ENCODE peak calls at places on chromosomes 16 and 17, in seven cellular contexts. One of them, this sample, is unnamed.

GRCh38 chr16:87490091-87490798 is 2.6 kb downstream of the ZCCHC14 start:
- DNase-seq in NCI-H1092 treated with DMSO at 0.1 percent for 48 hours: no peak
- DNase-seq in activated naive CD8-positive, alpha-beta T cell treated with anti-CD3 and anti-CD28 coated beads, Interleukin-2, amount 50 U/mL, for 24 hours: no peak
- DNase-seq in epithelial cell of proximal tubule: no peak
- DNase-seq in iris pigment epithelial cell: no peak
- DNase-seq in GM23248: peak
- DNase-seq in NCI-H526 treated with DMSO at 0.1 percent for 48 hours: no peak
- DNase-seq in this sample: no peak

GRCh38 chr17:63984651-63985386 is 12.1 kb upstream of the SCN4A start:
- DNase-seq in NCI-H1092 treated with DMSO at 0.1 percent for 48 hours: no peak
- DNase-seq in activated naive CD8-positive, alpha-beta T cell treated with anti-CD3 and anti-CD28 coated beads, Interleukin-2, amount 50 U/mL, for 24 hours: peak
- DNase-seq in GM23248: peak
- DNase-seq in epithelial cell of proximal tubule: no peak
- DNase-seq in iris pigment epithelial cell: peak
- DNase-seq in NCI-H526 treated with DMSO at 0.1 percent for 48 hours: no peak
- DNase-seq in this sample: peak

GRCh38 chr16:54007504-54007903 is 279.1 kb downstream of the IRX3 start:
- DNase-seq in NCI-H526 treated with DMSO at 0.1 percent for 48 hours: no peak
- DNase-seq in NCI-H1092 treated with DMSO at 0.1 percent for 48 hours: no peak
- DNase-seq in GM23248: no peak
- DNase-seq in iris pigment epithelial cell: no peak
- DNase-seq in epithelial cell of proximal tubule: no peak
- DNase-seq in activated naive CD8-positive, alpha-beta T cell treated with anti-CD3 and anti-CD28 coated beads, Interleukin-2, amount 50 U/mL, for 24 hours: no peak
- DNase-seq in this sample: no peak

GRCh38 chr16:81212830-81213465 is 25.5 kb upstream of the BCO1 start:
- DNase-seq in epithelial cell of proximal tubule: no peak
- DNase-seq in GM23248: no peak
- DNase-seq in iris pigment epithelial cell: no peak
- DNase-seq in NCI-H526 treated with DMSO at 0.1 percent for 48 hours: no peak
- DNase-seq in activated naive CD8-positive, alpha-beta T cell treated with anti-CD3 and anti-CD28 coated beads, Interleukin-2, amount 50 U/mL, for 24 hours: no peak
- DNase-seq in NCI-H1092 treated with DMSO at 0.1 percent for 48 hours: no peak
- DNase-seq in this sample: no peak

GRCh38 chr17:66839616-66840015 is 4.7 kb downstream of the CACNG5 start:
- DNase-seq in iris pigment epithelial cell: no peak
- DNase-seq in epithelial cell of proximal tubule: no peak
- DNase-seq in GM23248: no peak
- DNase-seq in activated naive CD8-positive, alpha-beta T cell treated with anti-CD3 and anti-CD28 coated beads, Interleukin-2, amount 50 U/mL, for 24 hours: no peak
- DNase-seq in NCI-H526 treated with DMSO at 0.1 percent for 48 hours: no peak
- DNase-seq in NCI-H1092 treated with DMSO at 0.1 percent for 48 hours: no peak
- DNase-seq in this sample: no peak

GRCh38 chr16:52547001-52547833 is at the start of gene TOX3:
- DNase-seq in iris pigment epithelial cell: no peak
- DNase-seq in GM23248: peak
- DNase-seq in epithelial cell of proximal tubule: no peak
- DNase-seq in NCI-H1092 treated with DMSO at 0.1 percent for 48 hours: peak
- DNase-seq in activated naive CD8-positive, alpha-beta T cell treated with anti-CD3 and anti-CD28 coated beads, Interleukin-2, amount 50 U/mL, for 24 hours: no peak
- DNase-seq in NCI-H526 treated with DMSO at 0.1 percent for 48 hours: peak
- DNase-seq in this sample: no peak

GRCh38 chr16:3017806-3018506 is at the start of gene CLDN6:
- DNase-seq in GM23248: no peak
- DNase-seq in epithelial cell of proximal tubule: no peak
- DNase-seq in iris pigment epithelial cell: no peak
- DNase-seq in activated naive CD8-positive, alpha-beta T cell treated with anti-CD3 and anti-CD28 coated beads, Interleukin-2, amount 50 U/mL, for 24 hours: peak
- DNase-seq in NCI-H1092 treated with DMSO at 0.1 percent for 48 hours: peak
- DNase-seq in NCI-H526 treated with DMSO at 0.1 percent for 48 hours: no peak
- DNase-seq in this sample: no peak

GRCh38 chr17:44775136-44775837 is 16.5 kb downstream of the ADAM11 start:
- DNase-seq in NCI-H1092 treated with DMSO at 0.1 percent for 48 hours: peak
- DNase-seq in iris pigment epithelial cell: peak
- DNase-seq in GM23248: peak
- DNase-seq in activated naive CD8-positive, alpha-beta T cell treated with anti-CD3 and anti-CD28 coated beads, Interleukin-2, amount 50 U/mL, for 24 hours: peak
- DNase-seq in epithelial cell of proximal tubule: peak
- DNase-seq in NCI-H526 treated with DMSO at 0.1 percent for 48 hours: peak
- DNase-seq in this sample: no peak

GRCh38 chr17:30957741-30958140 is 13.1 kb upstream of the RNF135 start:
- DNase-seq in activated naive CD8-positive, alpha-beta T cell treated with anti-CD3 and anti-CD28 coated beads, Interleukin-2, amount 50 U/mL, for 24 hours: no peak
- DNase-seq in NCI-H526 treated with DMSO at 0.1 percent for 48 hours: no peak
- DNase-seq in GM23248: no peak
- DNase-seq in iris pigment epithelial cell: no peak
- DNase-seq in NCI-H1092 treated with DMSO at 0.1 percent for 48 hours: no peak
- DNase-seq in epithelial cell of proximal tubule: no peak
- DNase-seq in this sample: no peak

GRCh38 chr16:8937803-8938202 is 25.9 kb downstream of the USP7 start:
- DNase-seq in epithelial cell of proximal tubule: no peak
- DNase-seq in NCI-H526 treated with DMSO at 0.1 percent for 48 hours: no peak
- DNase-seq in activated naive CD8-positive, alpha-beta T cell treated with anti-CD3 and anti-CD28 coated beads, Interleukin-2, amount 50 U/mL, for 24 hours: no peak
- DNase-seq in NCI-H1092 treated with DMSO at 0.1 percent for 48 hours: no peak
- DNase-seq in iris pigment epithelial cell: no peak
- DNase-seq in GM23248: no peak
- DNase-seq in this sample: no peak

GRCh38 chr17:77365584-77366186 is 224.9 kb downstream of the SEC14L1 start:
- DNase-seq in iris pigment epithelial cell: peak
- DNase-seq in NCI-H1092 treated with DMSO at 0.1 percent for 48 hours: peak
- DNase-seq in NCI-H526 treated with DMSO at 0.1 percent for 48 hours: peak
- DNase-seq in activated naive CD8-positive, alpha-beta T cell treated with anti-CD3 and anti-CD28 coated beads, Interleukin-2, amount 50 U/mL, for 24 hours: no peak
- DNase-seq in epithelial cell of proximal tubule: no peak
- DNase-seq in GM23248: peak
- DNase-seq in this sample: no peak

GRCh38 chr17:72444517-72445054 is 323.8 kb downstream of the SOX9 start:
- DNase-seq in epithelial cell of proximal tubule: no peak
- DNase-seq in GM23248: no peak
- DNase-seq in NCI-H526 treated with DMSO at 0.1 percent for 48 hours: no peak
- DNase-seq in NCI-H1092 treated with DMSO at 0.1 percent for 48 hours: no peak
- DNase-seq in activated naive CD8-positive, alpha-beta T cell treated with anti-CD3 and anti-CD28 coated beads, Interleukin-2, amount 50 U/mL, for 24 hours: no peak
- DNase-seq in iris pigment epithelial cell: no peak
- DNase-seq in this sample: no peak

GRCh38 chr16:68823401-68823800 is 19.9 kb upstream of the TANGO6 start:
- DNase-seq in activated naive CD8-positive, alpha-beta T cell treated with anti-CD3 and anti-CD28 coated beads, Interleukin-2, amount 50 U/mL, for 24 hours: no peak
- DNase-seq in NCI-H526 treated with DMSO at 0.1 percent for 48 hours: no peak
- DNase-seq in GM23248: peak
- DNase-seq in NCI-H1092 treated with DMSO at 0.1 percent for 48 hours: no peak
- DNase-seq in epithelial cell of proximal tubule: peak
- DNase-seq in iris pigment epithelial cell: peak
- DNase-seq in this sample: no peak

GRCh38 chr16:81987706-81988105 is 23.6 kb downstream of the SDR42E1 start:
- DNase-seq in GM23248: no peak
- DNase-seq in epithelial cell of proximal tubule: no peak
- DNase-seq in NCI-H526 treated with DMSO at 0.1 percent for 48 hours: no peak
- DNase-seq in activated naive CD8-positive, alpha-beta T cell treated with anti-CD3 and anti-CD28 coated beads, Interleukin-2, amount 50 U/mL, for 24 hours: no peak
- DNase-seq in NCI-H1092 treated with DMSO at 0.1 percent for 48 hours: no peak
- DNase-seq in iris pigment epithelial cell: no peak
- DNase-seq in this sample: no peak

GRCh38 chr17:51228177-51228576 is 31.7 kb downstream of the MBTD1 start:
- DNase-seq in NCI-H1092 treated with DMSO at 0.1 percent for 48 hours: no peak
- DNase-seq in activated naive CD8-positive, alpha-beta T cell treated with anti-CD3 and anti-CD28 coated beads, Interleukin-2, amount 50 U/mL, for 24 hours: no peak
- DNase-seq in epithelial cell of proximal tubule: no peak
- DNase-seq in NCI-H526 treated with DMSO at 0.1 percent for 48 hours: no peak
- DNase-seq in GM23248: peak
- DNase-seq in iris pigment epithelial cell: peak
- DNase-seq in this sample: peak

GRCh38 chr17:47315451-47316266 is 8.1 kb upstream of the EFCAB13 start:
- DNase-seq in epithelial cell of proximal tubule: no peak
- DNase-seq in activated naive CD8-positive, alpha-beta T cell treated with anti-CD3 and anti-CD28 coated beads, Interleukin-2, amount 50 U/mL, for 24 hours: peak
- DNase-seq in NCI-H526 treated with DMSO at 0.1 percent for 48 hours: peak
- DNase-seq in NCI-H1092 treated with DMSO at 0.1 percent for 48 hours: peak
- DNase-seq in iris pigment epithelial cell: peak
- DNase-seq in GM23248: peak
- DNase-seq in this sample: peak

GRCh38 chr16:19960183-19960582 is 75.5 kb upstream of the GPRC5B start:
- DNase-seq in iris pigment epithelial cell: no peak
- DNase-seq in activated naive CD8-positive, alpha-beta T cell treated with anti-CD3 and anti-CD28 coated beads, Interleukin-2, amount 50 U/mL, for 24 hours: no peak
- DNase-seq in NCI-H526 treated with DMSO at 0.1 percent for 48 hours: no peak
- DNase-seq in epithelial cell of proximal tubule: no peak
- DNase-seq in NCI-H1092 treated with DMSO at 0.1 percent for 48 hours: no peak
- DNase-seq in GM23248: no peak
- DNase-seq in this sample: no peak

GRCh38 chr17:29574732-29575510 is 6.4 kb downstream of the TP53I13 start:
- DNase-seq in epithelial cell of proximal tubule: no peak
- DNase-seq in GM23248: no peak
- DNase-seq in NCI-H1092 treated with DMSO at 0.1 percent for 48 hours: no peak
- DNase-seq in NCI-H526 treated with DMSO at 0.1 percent for 48 hours: no peak
- DNase-seq in activated naive CD8-positive, alpha-beta T cell treated with anti-CD3 and anti-CD28 coated beads, Interleukin-2, amount 50 U/mL, for 24 hours: no peak
- DNase-seq in iris pigment epithelial cell: no peak
- DNase-seq in this sample: no peak

GRCh38 chr17:20200016-20200788 is 191.0 kb downstream of the SPECC1 start:
- DNase-seq in epithelial cell of proximal tubule: no peak
- DNase-seq in iris pigment epithelial cell: no peak
- DNase-seq in NCI-H1092 treated with DMSO at 0.1 percent for 48 hours: no peak
- DNase-seq in activated naive CD8-positive, alpha-beta T cell treated with anti-CD3 and anti-CD28 coated beads, Interleukin-2, amount 50 U/mL, for 24 hours: no peak
- DNase-seq in GM23248: no peak
- DNase-seq in NCI-H526 treated with DMSO at 0.1 percent for 48 hours: no peak
- DNase-seq in this sample: peak

GRCh38 chr17:18859256-18859655 is 1.3 kb downstream of the PRPSAP2 start:
- DNase-seq in epithelial cell of proximal tubule: no peak
- DNase-seq in NCI-H1092 treated with DMSO at 0.1 percent for 48 hours: no peak
- DNase-seq in iris pigment epithelial cell: peak
- DNase-seq in activated naive CD8-positive, alpha-beta T cell treated with anti-CD3 and anti-CD28 coated beads, Interleukin-2, amount 50 U/mL, for 24 hours: no peak
- DNase-seq in GM23248: peak
- DNase-seq in NCI-H526 treated with DMSO at 0.1 percent for 48 hours: no peak
- DNase-seq in this sample: no peak

GRCh38 chr16:83992624-83993023 is 24.6 kb downstream of the NECAB2 start:
- DNase-seq in epithelial cell of proximal tubule: peak
- DNase-seq in iris pigment epithelial cell: peak
- DNase-seq in NCI-H1092 treated with DMSO at 0.1 percent for 48 hours: peak
- DNase-seq in GM23248: peak
- DNase-seq in activated naive CD8-positive, alpha-beta T cell treated with anti-CD3 and anti-CD28 coated beads, Interleukin-2, amount 50 U/mL, for 24 hours: no peak
- DNase-seq in NCI-H526 treated with DMSO at 0.1 percent for 48 hours: no peak
- DNase-seq in this sample: peak

GRCh38 chr16:81123092-81123852 is 27.1 kb upstream of the GCSH start:
- DNase-seq in activated naive CD8-positive, alpha-beta T cell treated with anti-CD3 and anti-CD28 coated beads, Interleukin-2, amount 50 U/mL, for 24 hours: no peak
- DNase-seq in epithelial cell of proximal tubule: no peak
- DNase-seq in iris pigment epithelial cell: no peak
- DNase-seq in GM23248: no peak
- DNase-seq in NCI-H526 treated with DMSO at 0.1 percent for 48 hours: no peak
- DNase-seq in NCI-H1092 treated with DMSO at 0.1 percent for 48 hours: no peak
- DNase-seq in this sample: no peak

GRCh38 chr16:64469351-64469750 is 652.5 kb downstream of the CDH11 start:
- DNase-seq in NCI-H526 treated with DMSO at 0.1 percent for 48 hours: no peak
- DNase-seq in activated naive CD8-positive, alpha-beta T cell treated with anti-CD3 and anti-CD28 coated beads, Interleukin-2, amount 50 U/mL, for 24 hours: no peak
- DNase-seq in NCI-H1092 treated with DMSO at 0.1 percent for 48 hours: no peak
- DNase-seq in GM23248: no peak
- DNase-seq in iris pigment epithelial cell: no peak
- DNase-seq in epithelial cell of proximal tubule: no peak
- DNase-seq in this sample: no peak

GRCh38 chr16:5077304-5077703 is 5.7 kb downstream of the ALG1 start:
- DNase-seq in epithelial cell of proximal tubule: no peak
- DNase-seq in NCI-H526 treated with DMSO at 0.1 percent for 48 hours: no peak
- DNase-seq in activated naive CD8-positive, alpha-beta T cell treated with anti-CD3 and anti-CD28 coated beads, Interleukin-2, amount 50 U/mL, for 24 hours: no peak
- DNase-seq in iris pigment epithelial cell: no peak
- DNase-seq in GM23248: no peak
- DNase-seq in NCI-H1092 treated with DMSO at 0.1 percent for 48 hours: no peak
- DNase-seq in this sample: no peak

GRCh38 chr16:1390239-1390638 is 24.3 kb downstream of the UNKL start:
- DNase-seq in epithelial cell of proximal tubule: no peak
- DNase-seq in iris pigment epithelial cell: no peak
- DNase-seq in NCI-H526 treated with DMSO at 0.1 percent for 48 hours: no peak
- DNase-seq in NCI-H1092 treated with DMSO at 0.1 percent for 48 hours: no peak
- DNase-seq in GM23248: no peak
- DNase-seq in activated naive CD8-positive, alpha-beta T cell treated with anti-CD3 and anti-CD28 coated beads, Interleukin-2, amount 50 U/mL, for 24 hours: no peak
- DNase-seq in this sample: no peak

GRCh38 chr17:30382345-30382744 is 3.6 kb downstream of the CPD start:
- DNase-seq in epithelial cell of proximal tubule: no peak
- DNase-seq in GM23248: no peak
- DNase-seq in iris pigment epithelial cell: no peak
- DNase-seq in NCI-H1092 treated with DMSO at 0.1 percent for 48 hours: no peak
- DNase-seq in NCI-H526 treated with DMSO at 0.1 percent for 48 hours: no peak
- DNase-seq in activated naive CD8-positive, alpha-beta T cell treated with anti-CD3 and anti-CD28 coated beads, Interleukin-2, amount 50 U/mL, for 24 hours: no peak
- DNase-seq in this sample: no peak

GRCh38 chr16:31354394-31355291 is at the start of gene ITGAX:
- DNase-seq in GM23248: peak
- DNase-seq in activated naive CD8-positive, alpha-beta T cell treated with anti-CD3 and anti-CD28 coated beads, Interleukin-2, amount 50 U/mL, for 24 hours: peak
- DNase-seq in epithelial cell of proximal tubule: no peak
- DNase-seq in NCI-H526 treated with DMSO at 0.1 percent for 48 hours: no peak
- DNase-seq in NCI-H1092 treated with DMSO at 0.1 percent for 48 hours: no peak
- DNase-seq in iris pigment epithelial cell: peak
- DNase-seq in this sample: peak

GRCh38 chr17:27241346-27241946 is 52.5 kb upstream of the WSB1 start:
- DNase-seq in epithelial cell of proximal tubule: no peak
- DNase-seq in activated naive CD8-positive, alpha-beta T cell treated with anti-CD3 and anti-CD28 coated beads, Interleukin-2, amount 50 U/mL, for 24 hours: no peak
- DNase-seq in GM23248: peak
- DNase-seq in iris pigment epithelial cell: peak
- DNase-seq in NCI-H526 treated with DMSO at 0.1 percent for 48 hours: no peak
- DNase-seq in NCI-H1092 treated with DMSO at 0.1 percent for 48 hours: no peak
- DNase-seq in this sample: no peak

GRCh38 chr17:48593126-48593829 is at the start of gene HOXB5:
- DNase-seq in activated naive CD8-positive, alpha-beta T cell treated with anti-CD3 and anti-CD28 coated beads, Interleukin-2, amount 50 U/mL, for 24 hours: no peak
- DNase-seq in epithelial cell of proximal tubule: no peak
- DNase-seq in NCI-H526 treated with DMSO at 0.1 percent for 48 hours: peak
- DNase-seq in GM23248: peak
- DNase-seq in NCI-H1092 treated with DMSO at 0.1 percent for 48 hours: no peak
- DNase-seq in iris pigment epithelial cell: no peak
- DNase-seq in this sample: no peak